ENCODE peak calls at places on chromosome 15, in ten cellular contexts. P is WERI-Rb-1; N is endothelial cell; A is activated naive CD4-positive, alpha-beta T cell treated with anti-CD3 and anti-CD28 coated beads, Interleukin-2, amount 10 ng/mL, durations not matched to agents 7 days and 5 days; I is CD4-positive, alpha-beta memory T cell; X is HT1080; T is AG09309; L is germinal center; W is GM12865; M is T1000. Y is an unnamed sample.

GRCh38 chr15:85760531-85761371 is 34.0 kb downstream of the KLHL25 start:
- DNase-seq in P (no peak), N (no peak), A (no peak), I (no peak), X (no peak), T (no peak), L (no peak), W (no peak), M (no peak), Y (no peak)

GRCh38 chr15:65101418-65101890 is 13.5 kb downstream of the UBAP1L start:
- DNase-seq in P (peak; percentile 80), N (peak; percentile 88), A (peak; percentile 67), I (peak; percentile 30), X (peak; percentile 40), T (no peak), L (peak; percentile 42), W (peak; percentile 65), M (no peak), Y (peak; percentile 76)

GRCh38 chr15:90259524-90259923 is 5.9 kb upstream of the NGRN start:
- DNase-seq in P (no peak), N (no peak), A (no peak), I (no peak), X (no peak), T (no peak), L (no peak), W (peak; percentile 84), M (no peak), Y (no peak)

GRCh38 chr15:42315435-42316020 is 42.3 kb upstream of the TMEM87A start:
- DNase-seq in P (peak; percentile 43), N (no peak), A (no peak), I (no peak), X (no peak), T (no peak), L (no peak), W (no peak), M (no peak), Y (no peak)

GRCh38 chr15:77282333-77282732 is 137.6 kb downstream of the PEAK1 start:
- DNase-seq in P (no peak), N (no peak), A (no peak), I (no peak), X (no peak), T (peak; percentile 91), L (no peak), W (no peak), M (no peak), Y (no peak)

GRCh38 chr15:80604583-80605506 is 90.3 kb upstream of the ABHD17C start:
- DNase-seq in P (no peak), N (no peak), A (no peak), I (no peak), X (no peak), T (no peak), L (no peak), W (no peak), M (no peak), Y (no peak)

GRCh38 chr15:77027697-77028450 is 32.9 kb downstream of the PSTPIP1 start:
- DNase-seq in P (no peak), N (peak; percentile 30), A (peak; percentile 17), I (no peak), X (no peak), T (no peak), L (no peak), W (no peak), M (no peak), Y (peak; percentile 43)

GRCh38 chr15:78195735-78196201 is 38.6 kb downstream of the ACSBG1 start:
- DNase-seq in P (peak; percentile 41), N (peak; percentile 30), A (peak; percentile 63), I (peak; percentile 38), X (peak; percentile 34), T (no peak), L (peak; percentile 72), W (peak; percentile 69), M (no peak), Y (peak; percentile 56)

GRCh38 chr15:71011503-71012155 is 103.6 kb upstream of the THSD4 start:
- DNase-seq in P (peak; percentile 11), N (peak; percentile 8), A (no peak), I (no peak), X (peak; percentile 35), T (peak; percentile 46), L (no peak), W (peak; percentile 47), M (no peak), Y (no peak)

GRCh38 chr15:58355352-58355964 is 76.3 kb upstream of the LIPC start:
- DNase-seq in P (no peak), N (no peak), A (no peak), I (no peak), X (no peak), T (no peak), L (no peak), W (peak; percentile 44), M (no peak), Y (no peak)

GRCh38 chr15:31299588-31300207 is 26.9 kb upstream of the KLF13 start:
- DNase-seq in P (no peak), N (no peak), A (no peak), I (no peak), X (no peak), T (no peak), L (no peak), W (no peak), M (no peak), Y (peak; percentile 40)

GRCh38 chr15:50358805-50359204 is 3.8 kb upstream of the GABPB1 start:
- DNase-seq in P (peak; percentile 30), N (peak; percentile 18), A (peak; percentile 45), I (peak; percentile 16), X (peak; percentile 46), T (no peak), L (peak; percentile 13), W (peak; percentile 78), M (no peak), Y (no peak)

GRCh38 chr15:55700876-55701275 is 42.1 kb downstream of the PRTG start:
- DNase-seq in P (no peak), N (no peak), A (no peak), I (no peak), X (no peak), T (no peak), L (no peak), W (peak; percentile 26), M (no peak), Y (no peak)

GRCh38 chr15:51801391-51801835 is 28.0 kb upstream of the TMOD3 start:
- DNase-seq in P (peak; percentile 48), N (peak; percentile 40), A (no peak), I (no peak), X (peak; percentile 32), T (no peak), L (peak; percentile 71), W (peak; percentile 33), M (no peak), Y (no peak)

GRCh38 chr15:74529911-74530310 is 11.1 kb upstream of the ARID3B start:
- DNase-seq in P (no peak), N (no peak), A (no peak), I (no peak), X (peak; percentile 85), T (no peak), L (no peak), W (no peak), M (no peak), Y (no peak)

GRCh38 chr15:74451322-74451721 is 9.6 kb downstream of the UBL7 start:
- DNase-seq in P (no peak), N (no peak), A (no peak), I (no peak), X (no peak), T (no peak), L (no peak), W (no peak), M (no peak), Y (no peak)

GRCh38 chr15:65305144-65305758 is 774 bp downstream of the RNU5B-1 start:
- DNase-seq in P (peak; percentile 30), N (no peak), A (peak; percentile 35), I (no peak), X (no peak), T (no peak), L (no peak), W (no peak), M (peak; percentile 88), Y (no peak)

GRCh38 chr15:47331796-47332480 is 385.4 kb upstream of the SEMA6D start:
- DNase-seq in P (no peak), N (no peak), A (no peak), I (no peak), X (no peak), T (no peak), L (no peak), W (no peak), M (no peak), Y (no peak)

GRCh38 chr15:55284461-55284860 is 5.2 kb downstream of the RAB27A start:
- DNase-seq in P (no peak), N (no peak), A (no peak), I (no peak), X (no peak), T (no peak), L (no peak), W (no peak), M (no peak), Y (no peak)

GRCh38 chr15:56805466-56806146 is 72.3 kb upstream of the ZNF280D start:
- DNase-seq in P (no peak), N (no peak), A (no peak), I (no peak), X (peak; percentile 81), T (peak; percentile 51), L (peak; percentile 11), W (peak; percentile 58), M (no peak), Y (no peak)

GRCh38 chr15:58957101-58957973 is 23.9 kb upstream of the SLTM start:
- DNase-seq in P (peak; percentile 69), N (peak; percentile 63), A (peak; percentile 76), I (peak; percentile 66), X (peak; percentile 75), T (no peak), L (peak; percentile 74), W (peak; percentile 89), M (peak; percentile 30), Y (no peak)

GRCh38 chr15:45714501-45715488 is 80.0 kb downstream of the SQOR start:
- DNase-seq in P (peak; percentile 79), N (peak; percentile 54), A (peak; percentile 61), I (peak; percentile 26), X (peak; percentile 51), T (peak; percentile 21), L (peak; percentile 24), W (peak; percentile 69), M (peak; percentile 46), Y (peak; percentile 51)

GRCh38 chr15:29925227-29926082 is 103.2 kb upstream of the TJP1 start:
- DNase-seq in P (peak; percentile 92), N (peak; percentile 94), A (peak; percentile 36), I (no peak), X (peak; percentile 82), T (peak; percentile 44), L (peak; percentile 49), W (peak; percentile 50), M (no peak), Y (peak; percentile 58)

GRCh38 chr15:90200534-90201139 is 493 bp upstream of the SEMA4B start:
- DNase-seq in P (peak; percentile 96), N (no peak), A (no peak), I (no peak), X (no peak), T (no peak), L (no peak), W (no peak), M (no peak), Y (no peak)

GRCh38 chr15:100901296-100901695 is 17.9 kb upstream of the LRRK1 start:
- DNase-seq in P (no peak), N (no peak), A (no peak), I (no peak), X (no peak), T (no peak), L (no peak), W (no peak), M (no peak), Y (no peak)

GRCh38 chr15:74364936-74365618 is 2.4 kb downstream of the CYP11A1 start:
- DNase-seq in P (no peak), N (no peak), A (no peak), I (no peak), X (no peak), T (no peak), L (no peak), W (no peak), M (no peak), Y (no peak)

GRCh38 chr15:57696146-57696545 is 10.4 kb upstream of the POLR2M start:
- DNase-seq in P (no peak), N (peak; percentile 20), A (no peak), I (no peak), X (no peak), T (no peak), L (no peak), W (no peak), M (no peak), Y (no peak)

GRCh38 chr15:85751731-85752421 is 42.8 kb downstream of the KLHL25 start:
- DNase-seq in P (no peak), N (no peak), A (no peak), I (no peak), X (no peak), T (no peak), L (no peak), W (no peak), M (no peak), Y (peak; percentile 45)

Y was measured in left lobe of liver.